ENCODE peak calls at places on chromosomes 3 and 15, in six cellular contexts. C, F, E, M, Q and G are unnamed samples.

GRCh38 chr3:112405845-112406244 is 72.9 kb downstream of the CD200 start:
- DNase-seq in C (no peak), F (no peak), E (no peak), M (peak), Q (no peak), G (no peak)

GRCh38 chr3:72487078-72487765 is 361.0 kb downstream of the SHQ1 start:
- DNase-seq in C (peak), F (peak), E (peak), M (no peak), Q (peak), G (no peak)

GRCh38 chr15:22949074-22949547 is 31.1 kb downstream of the CYFIP1 start:
- DNase-seq in C (no peak), F (no peak), E (peak), M (no peak), Q (no peak), G (no peak)

GRCh38 chr3:47006145-47006651 is 26.7 kb downstream of the NBEAL2 start:
- DNase-seq in C (no peak), F (no peak), E (peak), M (no peak), Q (no peak), G (no peak)

GRCh38 chr3:115553796-115554495 is 69.4 kb upstream of the GAP43 start:
- DNase-seq in C (no peak), F (no peak), E (no peak), M (no peak), Q (no peak), G (no peak)

GRCh38 chr3:193599393-193599792 is 6.4 kb downstream of the OPA1 start:
- DNase-seq in C (no peak), F (no peak), E (no peak), M (no peak), Q (no peak), G (no peak)

GRCh38 chr3:175274056-175274455 is 414.9 kb downstream of the NAALADL2 start:
- DNase-seq in C (no peak), F (no peak), E (no peak), M (no peak), Q (no peak), G (no peak)

GRCh38 chr3:63991666-63992065 is 31.6 kb downstream of the PSMD6 start:
- DNase-seq in C (no peak), F (no peak), E (no peak), M (no peak), Q (no peak), G (no peak)

GRCh38 chr15:32652178-32652577 is 10.7 kb downstream of the SCG5 start:
- DNase-seq in C (no peak), F (no peak), E (no peak), M (no peak), Q (no peak), G (no peak)

GRCh38 chr3:47250309-47251060 is 32.1 kb downstream of the KIF9 start:
- DNase-seq in C (peak), F (peak), E (no peak), M (peak), Q (no peak), G (no peak)

GRCh38 chr3:24598691-24599090 is 104.0 kb upstream of the THRB start:
- DNase-seq in C (peak), F (no peak), E (no peak), M (no peak), Q (no peak), G (no peak)

GRCh38 chr15:42858540-42858939 is 62.0 kb downstream of the TTBK2 start:
- DNase-seq in C (no peak), F (no peak), E (no peak), M (no peak), Q (no peak), G (no peak)

GRCh38 chr3:14225421-14225820 is 46.8 kb downstream of the LSM3 start:
- DNase-seq in C (no peak), F (no peak), E (no peak), M (peak), Q (no peak), G (no peak)

GRCh38 chr15:88802250-88802990 is 816 bp upstream of the ACAN start:
- DNase-seq in C (no peak), F (no peak), E (no peak), M (no peak), Q (no peak), G (no peak)

GRCh38 chr15:58856090-58856489 is 77.4 kb downstream of the SLTM start:
- DNase-seq in C (peak), F (no peak), E (no peak), M (no peak), Q (no peak), G (no peak)

GRCh38 chr3:106130384-106131084 is 261.7 kb upstream of the CBLB start:
- DNase-seq in C (peak), F (no peak), E (no peak), M (no peak), Q (peak), G (no peak)

GRCh38 chr15:60389261-60390077 is 8.3 kb downstream of the ANXA2 start:
- DNase-seq in C (no peak), F (no peak), E (no peak), M (no peak), Q (no peak), G (no peak)

GRCh38 chr3:81716870-81717509 is 44.5 kb downstream of the GBE1 start:
- DNase-seq in C (no peak), F (no peak), E (no peak), M (no peak), Q (peak), G (no peak)

GRCh38 chr3:72274511-72275295 is 489.8 kb upstream of the PROK2 start:
- DNase-seq in C (peak), F (peak), E (peak), M (peak), Q (peak), G (no peak)

GRCh38 chr3:14725015-14725431 is 50.1 kb downstream of the C3orf20 start:
- DNase-seq in C (peak), F (no peak), E (peak), M (no peak), Q (peak), G (no peak)

GRCh38 chr3:79414035-79414434 is 353.8 kb downstream of the ROBO1 start:
- DNase-seq in C (no peak), F (no peak), E (no peak), M (no peak), Q (no peak), G (no peak)

GRCh38 chr3:58524326-58524888 is 12.6 kb downstream of the ACOX2 start:
- DNase-seq in C (no peak), F (no peak), E (no peak), M (no peak), Q (no peak), G (no peak)

GRCh38 chr15:85282504-85283115 is 97.8 kb upstream of the AKAP13 start:
- DNase-seq in C (peak), F (no peak), E (no peak), M (no peak), Q (peak), G (no peak)

GRCh38 chr3:170848294-170848917 is 21.6 kb downstream of the RPL22L1 start:
- DNase-seq in C (no peak), F (no peak), E (no peak), M (no peak), Q (no peak), G (no peak)

GRCh38 chr3:121819236-121819635 is 15.6 kb downstream of the IQCB1 start:
- DNase-seq in C (no peak), F (no peak), E (no peak), M (peak), Q (no peak), G (no peak)

GRCh38 chr15:40274350-40275274 is 8.3 kb downstream of the ANKRD63 start:
- DNase-seq in C (peak), F (peak), E (peak), M (peak), Q (peak), G (peak)

GRCh38 chr3:42608586-42608985 is 8.1 kb downstream of the NKTR start:
- DNase-seq in C (no peak), F (no peak), E (peak), M (no peak), Q (no peak), G (no peak)

GRCh38 chr3:130508970-130509369 is 8.0 kb upstream of the COL6A6 start:
- DNase-seq in C (no peak), F (no peak), E (peak), M (no peak), Q (no peak), G (no peak)

GRCh38 chr3:191328383-191328962 is 721 bp upstream of the CCDC50 start:
- DNase-seq in C (no peak), F (no peak), E (no peak), M (no peak), Q (no peak), G (peak)

GRCh38 chr15:55741592-55742497 is 1.1 kb downstream of the PRTG start:
- DNase-seq in C (no peak), F (no peak), E (peak), M (no peak), Q (no peak), G (no peak)

GRCh38 chr3:19946291-19946831 is 536 bp upstream of the RAB5A start:
- DNase-seq in C (no peak), F (no peak), E (no peak), M (no peak), Q (no peak), G (no peak)

GRCh38 chr3:156456771-156457224 is 98.1 kb downstream of the SSR3 start:
- DNase-seq in C (peak), F (no peak), E (no peak), M (no peak), Q (no peak), G (peak)

GRCh38 chr15:35281515-35281914 is 196.4 kb upstream of the NANOGP8 start:
- DNase-seq in C (no peak), F (no peak), E (no peak), M (no peak), Q (no peak), G (no peak)

GRCh38 chr3:58047806-58048205 is 39.6 kb downstream of the FLNB start:
- DNase-seq in C (peak), F (no peak), E (no peak), M (no peak), Q (no peak), G (no peak)

GRCh38 chr3:69086133-69086722 is 1.5 kb downstream of the ARL6IP5 start:
- DNase-seq in C (peak), F (peak), E (peak), M (peak), Q (peak), G (peak)

GRCh38 chr3:127450331-127450730 is 140.2 kb downstream of the TPRA1 start:
- DNase-seq in C (no peak), F (peak), E (peak), M (no peak), Q (no peak), G (no peak)

GRCh38 chr15:85063088-85063487 is 81.4 kb downstream of the PDE8A start:
- DNase-seq in C (no peak), F (no peak), E (no peak), M (no peak), Q (no peak), G (no peak)

GRCh38 chr3:127423856-127424765 is 136.3 kb upstream of the PRR20G start:
- DNase-seq in C (no peak), F (no peak), E (no peak), M (no peak), Q (no peak), G (no peak)

GRCh38 chr15:90598053-90598577 is 68.4 kb downstream of the CRTC3 start:
- DNase-seq in C (peak), F (peak), E (peak), M (no peak), Q (no peak), G (peak)

DNA sequence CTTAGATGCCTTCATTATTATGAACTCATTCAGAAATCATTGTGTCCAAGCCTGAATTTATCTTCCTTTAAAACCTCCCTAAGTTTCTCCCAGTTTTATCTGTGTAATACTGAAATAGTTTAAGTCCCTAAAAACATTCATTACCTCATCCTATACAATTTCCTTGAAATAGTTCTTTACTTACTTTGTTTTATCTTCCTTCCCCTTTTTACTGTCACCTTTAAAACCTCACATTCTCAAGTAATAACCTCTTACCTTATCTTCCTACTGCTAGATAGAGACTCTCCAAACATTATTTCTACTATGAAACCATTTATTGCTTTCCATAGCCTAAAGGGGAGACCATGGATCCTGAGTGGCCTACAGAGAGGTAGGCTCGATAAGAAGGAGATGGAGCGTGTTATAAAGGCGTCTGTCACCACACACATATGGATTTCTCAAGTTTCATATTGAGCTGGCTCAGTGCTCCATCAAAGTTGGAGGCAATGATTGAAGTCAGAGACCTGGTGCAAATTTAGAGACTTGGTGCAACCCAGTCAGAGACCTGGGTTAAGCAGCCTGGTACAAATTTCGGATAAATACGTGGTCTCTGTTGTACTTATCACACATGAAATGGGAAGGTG is 140.4 kb downstream of the NFKBIZ start:
- DNase-seq in C (no peak), F (no peak), E (no peak), M (no peak), Q (no peak), G (no peak)
- H3K27ac ChIP-seq in C (no peak), F (no peak), E (peak), M (no peak), Q (no peak), G (no peak)

DNA sequence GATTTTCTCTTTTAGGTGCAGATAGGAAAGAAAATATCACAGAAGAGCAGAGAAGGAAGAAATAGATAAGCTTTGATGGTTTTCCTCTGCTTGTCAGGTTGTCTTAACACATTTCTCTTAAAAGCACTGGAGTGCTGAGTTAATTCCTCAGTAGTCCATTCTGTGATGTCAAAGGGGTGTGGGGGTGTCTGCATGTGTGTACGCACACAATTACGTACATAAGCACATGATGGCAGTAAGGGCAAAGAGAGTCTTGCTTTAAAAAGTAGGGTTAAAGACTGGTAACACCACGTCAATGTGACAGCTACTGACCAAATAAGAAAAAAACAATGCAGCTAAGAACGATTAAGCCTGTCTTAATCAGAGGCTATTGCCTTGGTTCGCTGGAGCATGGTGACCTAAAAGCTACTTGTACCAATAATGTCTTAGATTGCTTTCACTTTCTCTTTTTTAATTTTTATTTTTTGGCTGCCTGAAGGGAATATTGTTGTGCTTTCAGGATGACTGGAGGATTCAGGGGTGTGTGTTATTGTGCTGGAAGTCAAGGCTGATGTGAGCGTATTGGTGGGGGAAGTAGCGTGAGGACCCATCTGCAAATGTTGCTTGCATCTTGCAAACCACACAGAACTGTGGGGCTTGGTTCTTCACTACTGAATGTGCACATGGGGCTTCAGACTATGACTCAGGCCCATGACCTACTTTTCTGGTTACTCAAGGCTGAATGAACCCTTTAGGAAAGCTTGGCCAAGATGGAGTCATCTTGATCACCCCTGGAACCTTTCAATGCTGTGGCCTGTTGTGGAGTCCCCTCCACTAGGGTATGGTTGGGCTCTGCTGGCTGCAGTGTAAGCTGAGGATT is 417.8 kb upstream of the TPM1 start:
- DNase-seq in C (no peak), F (no peak), E (peak), M (no peak), Q (no peak), G (no peak)
- H3K27ac ChIP-seq in C (no peak), F (no peak), E (peak), M (no peak), Q (peak), G (peak)

GRCh38 chr15:101487060-101487459 is 2.4 kb downstream of the PCSK6 start:
- DNase-seq in C (no peak), F (no peak), E (no peak), M (no peak), Q (no peak), G (no peak)
- H3K27ac ChIP-seq in C (no peak), F (no peak), E (no peak), M (no peak), Q (no peak), G (no peak)

GRCh38 chr3:52454235-52454937 is 545 bp upstream of the TNNC1 start:
- DNase-seq in C (no peak), F (no peak), E (no peak), M (no peak), Q (no peak), G (no peak)

GRCh38 chr3:52452570-52453221 is 1.1 kb downstream of the TNNC1 start:
- DNase-seq in C (no peak), F (no peak), E (no peak), M (no peak), Q (no peak), G (no peak)

GRCh38 chr3:52454938-52455282 is 494 bp upstream of the NISCH start:
- DNase-seq in C (no peak), F (no peak), E (no peak), M (no peak), Q (no peak), G (no peak)

GRCh38 chr3:52452126-52452525 is 1.7 kb downstream of the TNNC1 start:
- DNase-seq in C (no peak), F (no peak), E (no peak), M (no peak), Q (no peak), G (no peak)

DNA sequence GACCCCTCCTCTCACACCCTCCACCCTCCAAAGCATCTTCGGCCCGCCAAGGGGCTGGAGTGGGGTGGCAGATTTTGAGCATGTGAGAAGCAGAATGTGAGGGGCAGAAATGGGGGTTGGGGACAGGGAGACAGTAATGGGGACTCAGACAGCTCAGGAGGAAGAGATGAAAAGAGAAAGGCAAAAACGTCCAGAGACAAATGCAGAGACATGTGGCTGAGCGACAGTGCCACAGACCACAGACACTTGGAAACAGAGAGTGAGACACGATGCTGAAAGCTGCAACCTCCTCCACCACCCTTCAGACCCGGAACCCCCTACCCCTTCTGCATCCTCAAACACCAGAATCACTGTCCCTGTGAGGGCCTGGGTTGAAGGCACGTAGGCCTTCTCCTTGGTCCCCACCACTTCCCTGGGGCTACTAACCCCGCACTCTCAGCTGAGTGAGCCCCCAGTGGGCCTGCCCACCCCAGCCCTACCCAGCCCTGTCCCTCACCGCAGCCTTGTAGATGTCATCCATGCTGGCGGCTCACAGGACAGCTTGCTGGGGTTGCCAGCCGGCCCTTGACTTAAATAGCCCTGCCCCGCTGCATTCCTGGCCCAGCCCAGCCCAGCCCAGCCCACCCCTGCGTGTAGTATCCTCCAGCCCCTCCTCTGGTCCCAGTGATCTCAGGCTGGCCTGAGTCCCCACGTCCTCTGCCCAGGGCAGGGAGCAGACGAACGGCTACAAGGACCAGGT is at the start of gene TNNC1:
- DNase-seq in C (no peak), F (peak), E (no peak), M (no peak), Q (no peak), G (no peak)
- H3K27ac ChIP-seq in C (no peak), F (peak), E (peak), M (peak), Q (no peak), G (peak)

GRCh38 chr3:4302747-4303146 is 422 bp upstream of the SETMAR start:
- DNase-seq in C (no peak), F (no peak), E (no peak), M (no peak), Q (no peak), G (no peak)
- H3K27ac ChIP-seq in C (no peak), F (peak), E (peak), M (peak), Q (no peak), G (peak)

DNA sequence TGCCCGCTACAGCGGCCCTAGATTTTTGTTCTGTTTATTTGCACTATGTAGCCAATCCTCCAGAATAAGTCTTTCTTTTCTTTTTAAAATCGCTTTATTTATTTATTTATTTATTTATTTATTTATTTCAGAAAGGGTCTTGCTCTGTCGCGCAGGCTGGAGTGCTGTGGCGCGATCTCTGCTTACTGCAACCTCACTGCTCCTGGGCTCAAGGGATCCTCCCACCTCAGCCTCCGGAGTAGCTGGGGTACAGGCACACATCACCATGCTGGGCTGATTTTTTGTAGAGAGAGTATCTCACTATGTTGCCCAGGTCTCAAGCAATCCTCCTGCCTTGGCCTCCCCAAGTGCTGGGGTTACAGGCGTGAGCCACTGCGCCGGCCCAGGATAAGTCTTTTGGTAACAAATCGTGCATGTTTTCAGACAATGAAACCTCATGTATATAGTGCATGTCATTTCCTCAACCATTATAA is 333 bp upstream of the MTFMT start:
- DNase-seq in C (no peak), F (no peak), E (no peak), M (no peak), Q (no peak), G (no peak)
- H3K27ac ChIP-seq in C (no peak), F (peak), E (peak), M (no peak), Q (no peak), G (no peak)

GRCh38 chr15:70947369-70948335 is 55.0 kb downstream of the LRRC49 start:
- DNase-seq in C (no peak), F (no peak), E (no peak), M (no peak), Q (no peak), G (no peak)
- H3K27ac ChIP-seq in C (no peak), F (no peak), E (no peak), M (no peak), Q (no peak), G (no peak)